ENCODE peak calls at places on chromosomes 16 and 17, in ten cellular contexts. F is stomach; R is mammary epithelial cell; Y is dorsolateral prefrontal cortex; W is CD4-positive, alpha-beta T cell; L is A549; U is esophagus squamous epithelium; V is coronary artery; Z is CD8-positive, alpha-beta T cell; J is Peyer's patch. A is an unnamed sample.

GRCh38 chr16:13421726-13422125 is 498.2 kb upstream of the ERCC4 start:
- DNase-seq in F (no peak), R (peak; percentile 20), Y (no peak), W (no peak), L (no peak), U (no peak), V (no peak), Z (no peak), J (no peak), A (no peak)

GRCh38 chr17:59397316-59398073 is 66.0 kb downstream of the YPEL2 start:
- DNase-seq in F (no peak), R (no peak), Y (no peak), W (no peak), L (no peak), U (no peak), V (no peak), Z (no peak), J (no peak), A (no peak)

GRCh38 chr16:9447195-9447551 is 355.7 kb downstream of the HAPSTR1 start:
- DNase-seq in F (peak; percentile 56), R (no peak), Y (no peak), W (no peak), L (no peak), U (no peak), V (no peak), Z (no peak), J (no peak), A (no peak)

GRCh38 chr16:89355686-89356085 is 134.7 kb downstream of the ANKRD11 start:
- DNase-seq in F (no peak), R (no peak), Y (peak; percentile 40), W (no peak), L (no peak), U (no peak), V (no peak), Z (no peak), J (no peak), A (no peak)

GRCh38 chr16:27579086-27579980 is 29.4 kb downstream of the KATNIP start:
- DNase-seq in F (no peak), R (peak; percentile 54), Y (no peak), W (no peak), L (no peak), U (no peak), V (no peak), Z (no peak), J (no peak), A (peak; percentile 19)

GRCh38 chr17:41483991-41484826 is 3.3 kb upstream of the KRT35 start:
- DNase-seq in F (no peak), R (no peak), Y (no peak), W (no peak), L (no peak), U (no peak), V (no peak), Z (no peak), J (no peak), A (no peak)

GRCh38 chr17:78986048-78986648 is 6.4 kb upstream of the LGALS3BP start:
- DNase-seq in F (peak; percentile 68), R (no peak), Y (no peak), W (no peak), L (no peak), U (no peak), V (no peak), Z (no peak), J (no peak), A (no peak)

GRCh38 chr16:21088646-21089538 is 61.8 kb downstream of the DNAH3 start:
- DNase-seq in F (no peak), R (peak; percentile 35), Y (no peak), W (no peak), L (no peak), U (no peak), V (no peak), Z (no peak), J (no peak), A (no peak)

GRCh38 chr17:81865358-81865732 is 5.0 kb upstream of the P4HB start:
- DNase-seq in F (no peak), R (no peak), Y (no peak), W (no peak), L (no peak), U (no peak), V (no peak), Z (no peak), J (no peak), A (no peak)

GRCh38 chr16:56793504-56793903 is 63.6 kb downstream of the NUP93 start:
- DNase-seq in F (no peak), R (peak; percentile 8), Y (no peak), W (no peak), L (peak; percentile 14), U (no peak), V (no peak), Z (no peak), J (no peak), A (no peak)

GRCh38 chr16:56792960-56793359 is 63.0 kb downstream of the NUP93 start:
- DNase-seq in F (no peak), R (no peak), Y (no peak), W (no peak), L (no peak), U (no peak), V (no peak), Z (no peak), J (no peak), A (no peak)

GRCh38 chr16:56788435-56788834 is 58.5 kb downstream of the NUP93 start:
- DNase-seq in F (no peak), R (no peak), Y (no peak), W (no peak), L (no peak), U (no peak), V (no peak), Z (no peak), J (no peak), A (no peak)

GRCh38 chr16:56787185-56787584 is 57.3 kb downstream of the NUP93 start:
- DNase-seq in F (no peak), R (no peak), Y (no peak), W (no peak), L (no peak), U (no peak), V (no peak), Z (no peak), J (no peak), A (no peak)

DNA sequence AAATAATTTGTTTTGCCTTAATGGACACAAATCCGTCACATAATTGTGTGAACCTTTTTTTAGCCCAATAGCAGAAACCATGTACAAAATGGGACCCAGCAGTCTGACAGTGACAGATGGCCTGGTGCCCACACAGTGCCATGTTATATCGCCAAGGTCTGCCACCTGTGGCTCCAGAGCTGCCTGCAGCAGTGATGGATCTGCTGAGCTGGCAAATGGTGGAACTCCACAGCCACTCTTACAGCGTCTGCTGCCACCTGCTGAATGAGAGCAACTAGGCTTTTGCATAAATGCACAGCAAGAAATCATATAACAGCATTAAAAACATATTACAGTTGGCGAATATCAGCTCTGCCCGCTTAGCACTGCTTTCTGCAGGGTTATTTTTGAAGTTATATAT is 59.4 kb downstream of the NUP93 start:
- DNase-seq in F (peak; percentile 73), R (peak; percentile 45), Y (no peak), W (no peak), L (peak; percentile 41), U (no peak), V (no peak), Z (no peak), J (peak; percentile 57), A (peak; percentile 38)
- TF ChIP-seq CTCF in F (peak; percentile 16), R (peak; percentile 54), Y (peak; percentile 52), W (no peak), L (peak; percentile 63), U (no peak), V (peak; percentile 15), Z (peak; percentile 23), J (peak; percentile 34), A (peak; percentile 38)

DNA sequence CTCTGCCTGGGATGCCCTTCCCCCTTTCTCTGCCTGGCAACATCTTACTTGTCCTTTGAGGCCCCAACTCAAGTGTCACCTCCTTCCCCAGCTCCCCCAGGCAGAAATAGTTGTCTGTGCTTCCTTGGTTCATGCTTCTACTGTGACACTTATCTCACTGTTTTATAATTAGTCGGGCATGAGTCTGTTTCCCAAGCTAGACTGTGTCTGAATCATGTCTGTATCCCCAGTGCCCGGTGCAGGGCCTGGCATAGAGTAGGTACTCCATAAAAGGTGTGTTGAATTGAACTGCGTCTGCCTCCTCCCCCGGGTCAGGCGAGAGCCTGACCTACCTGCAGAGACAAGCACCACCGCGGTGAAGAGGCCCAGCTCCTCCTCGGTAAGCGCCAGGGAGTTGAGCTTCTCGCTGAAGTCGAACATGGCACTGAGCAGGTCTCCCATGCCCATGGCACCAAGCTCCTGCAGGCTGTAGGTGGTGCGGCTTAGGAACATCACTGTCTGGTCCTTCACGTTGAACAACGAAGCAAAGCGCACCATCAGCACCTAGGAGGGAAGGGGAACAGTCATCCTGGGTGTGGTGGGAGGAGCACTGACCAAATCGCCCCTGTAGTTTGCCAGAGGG is 6.7 kb downstream of the NR1D1 start:
- DNase-seq in F (no peak), R (peak; percentile 40), Y (no peak), W (no peak), L (no peak), U (no peak), V (peak; percentile 74), Z (no peak), J (no peak), A (no peak)
- H3K27ac ChIP-seq in F (peak overlapping the region; percentile 26), R (no peak overlapping the region), Y (peak overlapping the region; percentile 95), W (no peak overlapping the region), L (no peak overlapping the region), U (peak overlapping the region; percentile 63), V (peak overlapping the region; percentile 96), Z (no peak overlapping the region), J (no peak overlapping the region), A (peak overlapping the region; percentile 98)

GRCh38 chr17:44436336-44436735 is 46.9 kb upstream of the ITGA2B start:
- DNase-seq in F (no peak), R (no peak), Y (no peak), W (no peak), L (no peak), U (no peak), V (no peak), Z (no peak), J (no peak), A (no peak)

DNA sequence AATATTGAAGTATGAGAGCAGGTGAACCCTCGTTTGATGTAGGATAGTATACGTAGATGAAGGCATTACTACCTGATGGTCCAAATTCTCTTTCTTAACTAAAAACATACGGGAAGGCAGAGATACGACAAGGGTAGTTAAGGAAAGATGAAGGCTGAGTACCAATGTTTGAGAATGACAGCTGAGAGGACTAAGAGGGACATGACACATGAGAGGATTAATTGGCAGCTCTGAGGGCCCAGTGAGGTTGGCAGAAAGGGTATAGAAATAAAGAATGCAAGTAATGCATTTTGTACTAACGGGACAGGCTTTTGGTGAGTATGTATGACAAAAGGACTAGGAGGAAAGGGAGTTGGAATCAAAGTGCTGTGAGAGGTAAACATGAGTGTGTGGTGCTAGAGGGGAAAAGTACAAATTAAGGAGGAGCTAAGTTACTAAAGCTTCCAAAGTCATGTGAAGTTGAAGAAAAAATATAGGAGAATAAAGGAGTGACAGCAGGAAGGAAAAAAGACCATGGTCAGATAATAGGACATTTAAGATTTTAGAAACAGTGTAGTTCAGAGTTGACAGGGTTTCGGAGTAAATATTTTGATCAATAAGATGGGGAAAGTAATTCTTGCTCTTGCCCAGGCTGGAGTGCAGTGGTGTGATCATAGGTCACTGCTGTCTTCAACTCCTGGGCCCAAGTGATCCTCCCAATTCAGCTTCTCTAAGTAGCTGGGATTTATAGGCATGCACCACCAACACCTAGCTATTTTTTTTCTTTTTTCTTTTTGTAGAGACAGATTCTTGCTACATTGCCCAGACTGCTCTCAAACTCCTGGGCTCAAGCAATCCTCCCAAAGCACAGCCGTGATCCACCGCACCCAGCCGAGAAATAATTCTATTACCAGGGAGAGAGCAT is 43.1 kb upstream of the ITGA2B start:
- DNase-seq in F (no peak), R (no peak), Y (no peak), W (no peak), L (no peak), U (no peak), V (no peak), Z (no peak), J (no peak), A (no peak)
- TF ChIP-seq CTCF in F (no peak), R (no peak), Y (no peak), W (no peak), L (no peak), U (no peak), V (no peak), Z (no peak), J (no peak), A (no peak)

GRCh38 chr17:72432881-72433280 is 312.1 kb downstream of the SOX9 start:
- DNase-seq in F (no peak), R (peak; percentile 57), Y (no peak), W (no peak), L (no peak), U (no peak), V (no peak), Z (no peak), J (no peak), A (no peak)
- H3K27ac ChIP-seq in F (no peak overlapping the region), R (no peak overlapping the region), Y (no peak overlapping the region), W (no peak overlapping the region), L (peak overlapping the region; percentile 55), U (no peak overlapping the region), V (no peak overlapping the region), Z (no peak overlapping the region), J (no peak overlapping the region), A (no peak overlapping the region)

A was measured in RWPE1.